ENCODE peak calls at places on chromosome 9, in eight cellular contexts. L is NT2/D1, P is RCC 7860, D is AG10803, N is T-cell, K is tibial artery, W is hypothalamus, R is skeletal muscle cell. X is an unnamed sample.

GRCh38 chr9:95852059-95853032 is 23.1 kb upstream of the ERCC6L2 start:
- DNase-seq in L (no peak), P (peak; percentile 80), W (no peak), D (peak; percentile 51), K (no peak), R (no peak), N (no peak), X (no peak)

GRCh38 chr9:130423272-130423671 is 21.5 kb upstream of the ASS1 start:
- DNase-seq in W (no peak), L (no peak), D (no peak), P (no peak), R (no peak), K (no peak), N (no peak), X (no peak)

GRCh38 chr9:4077499-4078102 is 222.3 kb downstream of the GLIS3 start:
- DNase-seq in P (peak; percentile 62), K (peak; percentile 90), L (peak; percentile 47), W (no peak), D (peak; percentile 83), R (peak; percentile 47), N (no peak), X (no peak)

GRCh38 chr9:92954078-92954861 is 6.9 kb downstream of the FGD3 start:
- DNase-seq in W (no peak), K (no peak), L (no peak), R (no peak), N (peak; percentile 77), P (peak; percentile 87), D (peak; percentile 24), X (no peak)

GRCh38 chr9:109468927-109469326 is 29.2 kb downstream of the PTPN3 start:
- DNase-seq in W (no peak), P (no peak), R (no peak), N (no peak), K (no peak), D (no peak), L (no peak), X (no peak)

GRCh38 chr9:93096131-93096802 is at the start of gene CARD19:
- DNase-seq in N (no peak), L (no peak), W (no peak), D (peak; percentile 41), K (peak; percentile 74), R (no peak), P (no peak), X (peak; percentile 31)

GRCh38 chr9:15146121-15146820 is 160.7 kb downstream of the TTC39B start:
- DNase-seq in R (no peak), D (no peak), W (no peak), N (no peak), K (no peak), P (no peak), L (no peak), X (peak; percentile 79)

GRCh38 chr9:13450723-13451122 is 171.2 kb upstream of the MPDZ start:
- DNase-seq in N (no peak), W (no peak), K (no peak), R (no peak), L (no peak), D (no peak), P (no peak), X (no peak)

GRCh38 chr9:35811364-35812024 is 568 bp downstream of the SPAG8 start:
- DNase-seq in K (no peak), W (peak; percentile 56), N (no peak), D (no peak), P (no peak), R (no peak), L (no peak), X (no peak)

GRCh38 chr9:37899041-37899440 is 4.9 kb downstream of the SLC25A51 start:
- DNase-seq in P (no peak), R (no peak), K (no peak), N (no peak), D (peak; percentile 66), W (no peak), L (no peak), X (no peak)